ENCODE peak calls at places on chromosomes 16 and 17, in five cellular contexts. R, A, G, W and J are unnamed samples.

GRCh38 chr16:1552129-1552528 is 18.7 kb downstream of the TMEM204 start:
- DNase-seq in G (no peak), A (no peak), R (no peak), W (no peak), J (no peak)

GRCh38 chr17:59633658-59634359 is 14.1 kb downstream of the CLTC start:
- DNase-seq in G (no peak), A (no peak), W (no peak), R (no peak), J (no peak)

GRCh38 chr16:47469227-47469626 is 8.1 kb downstream of the PHKB start:
- DNase-seq in G (no peak), A (no peak), R (no peak), W (no peak), J (no peak)

GRCh38 chr16:14358697-14359305 is 271.3 kb downstream of the PARN start:
- DNase-seq in W (no peak), R (no peak), A (no peak), G (no peak), J (no peak)

GRCh38 chr16:8127096-8127495 is 463.2 kb downstream of the TMEM114 start:
- DNase-seq in W (no peak), A (no peak), R (no peak), G (no peak), J (no peak)

GRCh38 chr16:50235581-50235980 is 30.8 kb upstream of the ADCY7 start:
- DNase-seq in G (no peak), W (no peak), R (no peak), A (no peak), J (no peak)

GRCh38 chr17:81379523-81379942 is 15.7 kb upstream of the BAHCC1 start:
- DNase-seq in W (no peak), A (peak; percentile 87), G (no peak), R (peak; percentile 90), J (no peak)

GRCh38 chr17:65560628-65561371 is 648 bp downstream of the AXIN2 start:
- DNase-seq in R (peak; percentile 92), W (peak; percentile 96), G (peak; percentile 95), A (peak; percentile 88), J (peak; percentile 94)

DNA sequence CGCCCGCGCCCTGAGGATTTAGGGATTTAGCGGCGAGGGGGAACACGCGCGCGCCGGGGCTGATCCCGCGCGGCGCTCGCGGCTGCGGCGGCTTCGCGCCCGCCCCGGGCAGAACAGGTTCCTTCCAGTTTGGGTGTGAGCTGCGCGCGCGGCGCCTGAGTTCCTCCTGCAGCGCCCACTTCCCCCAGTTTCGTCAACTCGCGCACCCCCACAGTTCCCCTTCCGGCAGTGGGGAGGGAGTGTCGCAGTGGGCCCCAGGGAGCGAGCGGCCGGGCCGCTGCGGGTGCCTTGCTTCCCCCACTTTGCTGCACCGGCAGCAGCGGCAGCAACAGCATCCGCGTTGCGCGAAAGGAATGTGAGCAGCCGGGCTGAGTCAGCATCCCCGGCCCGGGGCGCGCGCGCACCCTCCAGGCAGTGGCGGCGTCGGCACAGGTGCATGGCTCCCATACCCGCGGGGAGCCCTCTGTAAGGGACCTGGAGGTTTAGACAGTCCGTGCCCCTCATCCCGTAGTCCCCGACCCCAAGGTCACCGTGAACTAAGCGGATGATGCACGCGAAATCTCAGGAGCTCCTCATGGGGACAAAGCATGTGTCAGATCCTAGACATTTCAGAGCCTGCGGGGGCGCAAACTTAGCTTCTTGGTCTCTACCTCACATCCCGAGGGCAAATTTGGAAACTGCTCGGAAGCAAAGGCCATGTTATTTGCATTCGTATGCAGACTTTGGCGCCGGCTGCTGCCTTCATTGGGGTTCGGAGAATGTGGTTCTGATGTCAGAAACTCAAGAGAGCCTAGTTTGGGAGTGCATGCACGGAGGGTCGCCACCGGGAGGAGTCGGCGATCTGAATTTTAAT is 767 bp downstream of the ARSG start:
- DNase-seq in W (peak; percentile 96), G (peak; percentile 85), R (peak; percentile 76), A (peak; percentile 65), J (peak; percentile 77)
- TF ChIP-seq POLR2A in W (no peak), G (no peak), R (peak; percentile 11), A (peak; percentile 30), J (no peak)

GRCh38 chr17:31882571-31882970 is 18.9 kb downstream of the UTP6 start:
- DNase-seq in R (no peak), A (no peak), G (no peak), W (no peak), J (no peak)
- TF ChIP-seq POLR2AphosphoS5 in R (no peak), A (no peak), G (no peak), W (no peak), J (no peak)

DNA sequence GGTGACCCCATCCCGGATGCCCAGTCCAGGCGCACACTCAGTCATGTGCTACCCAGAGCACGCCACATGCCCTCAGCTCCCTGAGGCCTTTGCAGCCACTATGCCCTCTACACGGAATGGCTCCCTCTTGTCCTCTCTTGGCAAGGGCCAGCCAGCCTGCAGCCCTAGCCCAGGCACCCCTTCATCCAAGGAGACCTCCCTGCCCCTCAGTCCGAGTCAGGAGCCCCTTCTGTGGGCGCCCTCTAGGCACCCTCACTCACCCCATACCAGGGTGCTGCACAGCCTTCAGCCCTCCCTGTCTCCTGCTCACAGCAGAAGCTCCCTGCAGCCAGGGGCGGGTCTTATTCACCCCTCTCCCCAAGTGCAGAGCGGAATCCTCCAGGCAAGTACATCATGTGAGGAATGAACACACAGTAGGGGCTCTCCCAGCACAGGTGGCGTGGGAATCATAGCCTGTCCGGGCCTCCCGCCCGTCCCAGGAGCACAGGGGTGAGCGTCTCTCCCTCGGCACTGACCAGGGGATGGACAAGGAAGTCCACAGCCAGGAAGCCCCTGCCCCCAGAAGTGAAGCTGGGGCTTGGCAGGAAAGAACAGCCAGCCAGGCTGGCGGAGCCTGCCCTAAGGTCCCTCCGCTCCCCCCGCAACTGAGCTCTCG is 186.9 kb downstream of the RBFOX3 start:
- DNase-seq in R (no peak), W (no peak), G (no peak), A (no peak), J (no peak)
- TF ChIP-seq CTCF in R (no peak), W (no peak), G (no peak), A (no peak), J (no peak)

GRCh38 chr17:78173025-78173715 is 4.8 kb downstream of the SYNGR2 start:
- DNase-seq in W (no peak), G (no peak), A (no peak), R (no peak), J (no peak)

GRCh38 chr17:78174332-78174869 is 6.0 kb downstream of the SYNGR2 start:
- DNase-seq in G (peak; percentile 87), A (peak; percentile 88), W (peak; percentile 95), R (peak; percentile 96), J (peak; percentile 85)

GRCh38 chr17:78172284-78173024 is 4.1 kb downstream of the SYNGR2 start:
- DNase-seq in G (no peak), A (no peak), R (peak; percentile 73), W (no peak), J (no peak)

GRCh38 chr17:78168906-78169793 is 769 bp downstream of the SYNGR2 start:
- DNase-seq in G (no peak), W (peak; percentile 94), R (peak; percentile 72), A (no peak), J (no peak)

DNA sequence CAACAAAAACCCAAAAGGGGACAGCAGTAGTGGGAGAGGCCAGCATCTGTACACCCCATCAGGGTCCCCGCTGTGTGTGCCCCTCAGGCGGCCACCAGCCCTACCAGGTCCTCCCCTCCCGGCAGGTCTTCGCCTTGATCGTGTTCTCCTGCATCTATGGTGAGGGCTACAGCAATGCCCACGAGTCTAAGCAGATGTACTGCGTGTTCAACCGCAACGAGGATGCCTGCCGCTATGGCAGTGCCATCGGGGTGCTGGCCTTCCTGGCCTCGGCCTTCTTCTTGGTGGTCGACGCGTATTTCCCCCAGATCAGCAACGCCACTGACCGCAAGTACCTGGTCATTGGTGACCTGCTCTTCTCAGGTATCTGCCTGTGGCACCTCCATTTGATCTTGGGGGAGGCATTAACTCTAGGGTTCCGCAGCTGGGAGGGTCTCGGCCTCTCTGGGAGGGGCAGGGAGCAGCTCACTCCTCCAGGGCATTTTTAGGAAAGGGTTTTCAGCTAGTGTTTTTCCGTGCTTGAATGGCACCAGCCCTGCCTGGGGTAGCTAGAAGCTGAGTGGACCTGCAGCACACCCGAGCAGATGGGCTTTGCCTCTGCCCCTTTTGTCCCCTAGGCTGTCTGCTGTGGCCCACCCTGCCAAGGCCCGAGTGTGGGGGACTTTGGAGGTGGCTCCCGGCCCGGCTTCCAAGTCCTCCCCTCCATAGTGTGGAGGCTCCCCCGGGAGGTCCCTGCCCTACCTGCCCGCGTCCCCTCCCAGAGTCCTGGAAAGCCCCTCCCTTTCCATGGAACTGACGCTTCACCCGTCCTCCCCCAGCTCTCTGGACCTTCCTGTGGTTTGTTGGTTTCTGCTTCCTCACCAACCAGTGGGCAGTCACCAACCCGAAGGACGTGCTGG is 2.6 kb downstream of the SYNGR2 start:
- DNase-seq in R (no peak), A (no peak), G (no peak), W (no peak), J (no peak)
- TF ChIP-seq POLR2A in R (no peak), A (no peak), G (no peak), W (no peak), J (no peak)

GRCh38 chr17:36464765-36465088 is 21.8 kb upstream of the ZNHIT3 start:
- DNase-seq in A (no peak), G (no peak), R (no peak), W (no peak), J (no peak)

GRCh38 chr17:36461330-36462110 is 25.0 kb upstream of the ZNHIT3 start:
- DNase-seq in R (no peak), A (no peak), G (no peak), W (no peak), J (no peak)

GRCh38 chr17:36459601-36460000 is 26.9 kb upstream of the ZNHIT3 start:
- DNase-seq in G (no peak), A (no peak), W (no peak), R (no peak), J (no peak)

GRCh38 chr17:36460265-36460937 is 26.1 kb upstream of the ZNHIT3 start:
- DNase-seq in G (no peak), A (no peak), R (no peak), W (no peak), J (no peak)

GRCh38 chr17:36463916-36464764 is 22.3 kb upstream of the ZNHIT3 start:
- DNase-seq in A (no peak), W (no peak), R (peak; percentile 56), G (no peak), J (peak; percentile 55)
- TF ChIP-seq POLR2AphosphoS5 in A (no peak), W (no peak), R (no peak), G (no peak), J (no peak)

GRCh38 chr16:85431431-85432124 is 181.5 kb upstream of the GSE1 start:
- DNase-seq in R (no peak), W (no peak), A (no peak), G (no peak), J (peak; percentile 53)

GRCh38 chr16:85429776-85430522 is 183.2 kb upstream of the GSE1 start:
- DNase-seq in R (no peak), A (no peak), G (no peak), W (no peak), J (peak; percentile 52)

GRCh38 chr16:85428899-85429775 is 184.0 kb upstream of the GSE1 start:
- DNase-seq in R (no peak), W (no peak), A (no peak), G (no peak), J (peak; percentile 62)

GRCh38 chr16:85432606-85433005 is 180.5 kb upstream of the GSE1 start:
- DNase-seq in R (no peak), G (no peak), W (no peak), A (no peak), J (no peak)

GRCh38 chr16:85430523-85431381 is 182.4 kb upstream of the GSE1 start:
- DNase-seq in A (no peak), W (no peak), G (no peak), R (no peak), J (peak; percentile 61)
- TF ChIP-seq CTCF in A (no peak), W (no peak), G (no peak), R (no peak), J (no peak)